ENCODE peak calls at places on chromosomes 1 and 21, in four cellular contexts. J is upper lobe of right lung; Y is sigmoid colon; D is CD8-positive, alpha-beta T cell. E is an unnamed sample.

GRCh38 chr1:108199231-108199657 is 899 bp downstream of the SLC25A24 start:
- DNase-seq in J (no peak), Y (no peak), D (no peak), E (no peak)

GRCh38 chr21:38171723-38172344 is 85.0 kb upstream of the KCNJ15 start:
- DNase-seq in D (no peak), J (no peak), Y (no peak), E (no peak)

GRCh38 chr1:147504801-147505303 is 36.4 kb upstream of the BCL9 start:
- DNase-seq in J (no peak), Y (no peak), D (no peak), E (no peak)

GRCh38 chr21:33026299-33026858 is 644 bp downstream of the OLIG2 start:
- DNase-seq in D (no peak), Y (peak; percentile 20), J (no peak), E (no peak)

GRCh38 chr1:206021008-206021795 is 2.5 kb downstream of the CTSE start:
- DNase-seq in J (no peak), Y (no peak), D (no peak), E (no peak)

GRCh38 chr1:171788696-171789095 is 7.2 kb downstream of the METTL13 start:
- DNase-seq in Y (no peak), J (no peak), D (no peak), E (no peak)

GRCh38 chr21:42411197-42411869 is 7.6 kb downstream of the UBASH3A start:
- DNase-seq in J (peak; percentile 16), Y (no peak), D (no peak), E (no peak)

GRCh38 chr1:179876289-179876715 is 1.3 kb downstream of the TOR1AIP2 start:
- DNase-seq in Y (no peak), D (no peak), J (no peak), E (no peak)

GRCh38 chr1:242057745-242058115 is 58.8 kb upstream of the MAP1LC3C start:
- DNase-seq in J (no peak), Y (no peak), D (no peak), E (no peak)

GRCh38 chr1:211736351-211736915 is 61.0 kb upstream of the NEK2 start:
- DNase-seq in J (no peak), D (no peak), Y (no peak), E (no peak)

GRCh38 chr1:184888505-184888904 is 85.8 kb downstream of the NIBAN1 start:
- DNase-seq in Y (no peak), D (no peak), J (no peak), E (no peak)

GRCh38 chr1:96509351-96509750 is 212.2 kb upstream of the PTBP2 start:
- DNase-seq in Y (no peak), J (no peak), D (no peak), E (no peak)

GRCh38 chr1:102891868-102892625 is 216.3 kb downstream of the COL11A1 start:
- DNase-seq in D (no peak), J (no peak), Y (no peak), E (no peak)

GRCh38 chr1:151325646-151326429 is 1.4 kb downstream of the PI4KB start:
- DNase-seq in D (no peak), Y (no peak), J (no peak), E (no peak)

GRCh38 chr1:77978293-77978968 is 441 bp downstream of the FUBP1 start:
- DNase-seq in D (peak; percentile 73), Y (peak; percentile 89), J (no peak), E (peak; percentile 48)

GRCh38 chr21:28089599-28090421 is 902.9 kb downstream of the LTN1 start:
- DNase-seq in Y (no peak), J (no peak), D (no peak), E (no peak)

GRCh38 chr1:179816196-179816960 is 61.2 kb downstream of the TOR1AIP2 start:
- DNase-seq in J (no peak), D (no peak), Y (peak; percentile 73), E (no peak)

GRCh38 chr1:151993084-151993733 is 450 bp downstream of the S100A10 start:
- DNase-seq in D (peak; percentile 42), J (peak; percentile 83), Y (peak; percentile 70), E (no peak)

GRCh38 chr21:46196733-46197132 is 12.5 kb upstream of the SPATC1L start:
- DNase-seq in D (no peak), J (peak; percentile 52), Y (peak; percentile 47), E (no peak)

GRCh38 chr1:67764674-67765073 is 68.6 kb downstream of the GNG12 start:
- DNase-seq in J (no peak), Y (no peak), D (no peak), E (no peak)

GRCh38 chr1:185837711-185838110 is 103.5 kb downstream of the HMCN1 start:
- DNase-seq in J (no peak), D (no peak), Y (no peak), E (no peak)

GRCh38 chr1:212565571-212566305 is 42.8 kb upstream of the ATF3 start:
- DNase-seq in Y (no peak), D (no peak), J (no peak), E (no peak)

GRCh38 chr1:77068013-77068412 is 151.2 kb downstream of the PIGK start:
- DNase-seq in D (no peak), Y (no peak), J (no peak), E (no peak)

GRCh38 chr1:3063379-3064295 is 5.4 kb upstream of the PRDM16 start:
- DNase-seq in Y (peak; percentile 56), D (no peak), J (peak; percentile 53), E (peak; percentile 28)

GRCh38 chr21:33949516-33950424 is 34.2 kb upstream of the ATP5PO start:
- DNase-seq in D (peak; percentile 59), Y (no peak), J (no peak), E (peak; percentile 46)

GRCh38 chr1:202074985-202075773 is 47.5 kb upstream of the GPR37L1 start:
- DNase-seq in Y (no peak), D (no peak), J (no peak), E (no peak)

GRCh38 chr1:170538687-170539086 is 6.7 kb downstream of the GORAB start:
- DNase-seq in D (no peak), J (no peak), Y (no peak), E (no peak)
- H3K27ac ChIP-seq in D (no peak overlapping the region), J (no peak overlapping the region), Y (no peak overlapping the region), E (no peak overlapping the region)

GRCh38 chr1:217924924-217925323 is 293.8 kb downstream of the SPATA17 start:
- DNase-seq in J (no peak), D (no peak), Y (no peak), E (no peak)

GRCh38 chr1:217917277-217917887 is 286.2 kb downstream of the SPATA17 start:
- DNase-seq in D (no peak), J (no peak), Y (no peak), E (no peak)

GRCh38 chr1:217919683-217920502 is 288.7 kb downstream of the SPATA17 start:
- DNase-seq in J (no peak), Y (no peak), D (no peak), E (no peak)

DNA sequence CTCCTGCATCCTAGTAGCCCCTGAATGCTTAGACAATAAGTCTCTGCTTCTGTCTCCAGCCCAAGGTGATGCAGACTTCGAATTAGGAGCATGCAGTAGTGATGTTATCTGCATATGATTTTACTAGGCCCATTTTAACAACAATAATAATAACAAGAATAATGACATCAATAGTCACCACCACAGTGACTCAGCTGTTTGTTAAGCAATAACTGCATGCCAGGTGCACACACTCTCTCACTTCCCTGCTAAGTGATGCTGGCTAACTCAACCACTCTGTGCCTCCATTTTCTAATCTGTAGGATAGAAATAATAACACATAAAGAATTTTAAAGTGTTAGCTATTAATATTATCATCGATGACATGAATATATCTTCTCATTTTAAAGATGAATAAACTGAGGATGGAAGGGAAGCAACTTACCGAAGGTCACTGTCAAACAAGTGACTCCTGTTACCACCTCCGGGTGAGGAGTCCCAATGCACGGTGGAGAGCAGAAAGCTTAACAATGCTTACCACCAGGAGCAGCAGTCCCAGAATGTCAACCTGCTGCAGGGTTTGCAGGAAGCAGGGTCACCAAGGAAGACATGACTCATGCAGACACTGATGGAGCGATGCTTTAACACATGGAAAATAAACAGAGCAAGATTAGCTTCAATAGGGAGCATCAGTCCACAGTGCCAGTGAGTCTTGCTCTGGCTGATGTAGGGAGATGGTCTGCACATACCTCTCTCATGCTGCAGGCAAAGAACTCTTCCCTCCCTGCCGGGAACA is 290.2 kb downstream of the SPATA17 start:
- DNase-seq in Y (no peak), D (no peak), J (no peak), E (no peak)
- TF ChIP-seq CTCF in Y (no peak), D (no peak), J (no peak), E (no peak)

DNA sequence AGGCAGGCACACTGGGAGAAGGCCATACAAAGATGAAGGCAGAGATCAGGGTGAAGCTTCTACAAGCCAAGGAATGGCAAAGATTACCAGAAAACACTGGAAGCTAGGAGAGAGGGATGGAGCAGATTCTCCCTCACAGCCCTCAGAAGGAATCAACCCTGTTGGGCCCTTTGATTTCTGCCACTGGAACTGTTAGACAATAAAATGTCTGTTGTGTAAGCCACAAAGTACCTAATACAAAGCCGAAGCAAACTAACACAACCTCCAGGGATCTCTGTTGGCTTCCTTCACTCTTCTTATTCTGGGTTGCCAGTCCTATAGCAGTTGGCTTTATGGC is 1.7 kb upstream of the PLA2G2A start:
- DNase-seq in D (no peak), J (no peak), Y (no peak), E (no peak)
- H3K27me3 ChIP-seq in D (no peaks in the 10 kb centered on the region), J (no peaks in the 10 kb centered on the region), Y (no peaks in the 10 kb centered on the region), E (no peaks in the 10 kb centered on the region)

DNA sequence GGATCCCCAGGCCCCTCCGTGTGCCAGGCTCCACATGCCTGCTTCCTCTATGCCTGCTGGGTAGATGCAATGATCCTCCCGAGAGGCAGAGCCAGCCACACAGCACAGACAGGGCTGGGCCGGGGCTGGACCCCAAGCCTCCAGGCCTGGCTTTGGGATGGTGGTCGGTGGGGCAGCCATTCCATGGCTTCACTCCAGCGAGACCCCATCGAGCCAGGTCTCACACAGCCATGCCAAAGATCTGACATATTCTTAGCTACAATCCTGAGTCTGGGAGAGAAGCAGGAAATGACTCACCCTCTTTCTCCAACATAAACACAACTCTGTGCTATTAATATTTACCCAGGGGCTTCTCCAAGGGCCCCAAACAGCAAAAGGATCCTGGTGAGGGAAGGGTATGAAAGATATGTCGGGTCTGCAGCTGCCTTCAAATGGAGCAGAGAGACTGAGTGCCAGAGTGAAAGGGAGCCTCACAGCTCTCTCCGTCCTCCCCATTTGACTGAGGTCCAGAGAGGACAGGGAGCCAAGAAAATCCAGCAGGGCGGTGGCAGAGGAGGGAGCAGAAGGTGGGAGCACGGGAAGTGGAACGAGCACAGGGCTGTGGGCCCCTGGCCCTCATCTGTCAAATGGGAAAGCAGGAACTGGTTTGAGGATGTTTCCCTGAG is 639.5 kb downstream of the MATN1 start:
- DNase-seq in Y (no peak), J (no peak), D (no peak), E (no peak)
- H3K27ac ChIP-seq in Y (peak overlapping the region; percentile 53), J (peak overlapping the region; percentile 42), D (no peak overlapping the region), E (no peak overlapping the region)

DNA sequence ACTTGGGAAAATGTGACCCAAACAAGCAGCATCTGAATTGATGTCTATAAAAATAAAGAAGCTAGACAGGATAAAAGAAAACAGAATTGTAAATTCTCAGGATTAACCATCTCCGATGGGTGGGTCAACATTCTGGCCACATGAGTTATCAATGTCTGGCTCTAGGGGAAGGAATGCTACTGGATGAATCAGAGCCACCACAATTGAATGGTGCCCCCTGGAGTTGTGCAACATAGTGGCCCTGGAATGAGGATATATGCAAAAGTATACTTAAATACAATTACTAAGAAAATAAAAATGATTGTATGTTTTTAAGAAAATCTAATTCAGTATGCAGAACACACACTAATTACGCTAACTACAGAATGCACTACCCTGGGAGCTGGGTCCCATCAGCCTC is 185.6 kb downstream of the TGFBR3 start:
- DNase-seq in Y (no peak), D (no peak), J (no peak), E (no peak)
- TF ChIP-seq CTCF in Y (no peak), D (no peak), J (no peak), E (no peak)

GRCh38 chr1:220803401-220804201 is 16.9 kb downstream of the MTARC1 start:
- DNase-seq in D (no peak), Y (no peak), J (no peak), E (no peak)
- H3K27me3 ChIP-seq in D (no peaks in the 10 kb centered on the region), Y (no peaks in the 10 kb centered on the region), J (no peaks in the 10 kb centered on the region), E (peaks cover 6% of the 10 kb centered on the region)